ENCODE peak calls at places on chromosomes 13 and 19, in nine cellular contexts. V is stomach, W is body of pancreas, Y is sigmoid colon, C is SJCRH30, Q is pancreas, A is gastrocnemius medialis, L is tibial artery, R is astrocyte. M is an unnamed sample.

GRCh38 chr19:1992759-1993260 is 22.7 kb downstream of the BTBD2 start:
- DNase-seq in Y (peak; percentile 64), C (no peak), L (no peak), W (no peak), R (no peak), A (no peak), V (no peak), Q (no peak), M (no peak)

GRCh38 chr19:16143399-16144215 is at the start of gene HSH2D:
- DNase-seq in Y (no peak), C (no peak), W (peak; percentile 89), R (no peak), L (no peak), A (no peak), V (peak; percentile 94), Q (peak; percentile 89), M (peak; percentile 30)

GRCh38 chr19:39515551-39516191 is 732 bp downstream of the SELENOV start:
- DNase-seq in W (no peak), Y (no peak), L (no peak), A (no peak), R (no peak), Q (no peak), C (no peak), V (no peak), M (no peak)

GRCh38 chr13:112692586-112692985 is 2.7 kb downstream of the ATP11A start:
- DNase-seq in R (no peak), L (no peak), Y (no peak), V (no peak), Q (no peak), C (no peak), A (no peak), W (no peak), M (no peak)

GRCh38 chr19:3982701-3983541 is 2.3 kb downstream of the EEF2 start:
- DNase-seq in Q (peak; percentile 19), W (peak; percentile 17), R (peak; percentile 57), Y (peak; percentile 70), A (no peak), C (peak; percentile 35), L (no peak), V (no peak), M (no peak)

GRCh38 chr19:56398809-56399208 is 5.3 kb upstream of the ZNF583 start:
- DNase-seq in C (no peak), Y (no peak), R (no peak), W (no peak), A (no peak), V (no peak), L (no peak), Q (no peak), M (no peak)

GRCh38 chr19:55341191-55342043 is 1.7 kb downstream of the KMT5C start:
- DNase-seq in V (peak; percentile 77), W (peak; percentile 75), Q (peak; percentile 81), R (peak; percentile 23), A (no peak), L (peak; percentile 49), C (peak; percentile 86), Y (peak; percentile 91), M (peak; percentile 78)

GRCh38 chr13:50116430-50116973 is 101.3 kb downstream of the KCNRG start:
- DNase-seq in W (no peak), V (no peak), L (no peak), R (no peak), Q (no peak), A (no peak), C (no peak), Y (no peak), M (no peak)

GRCh38 chr19:5789886-5790572 is 934 bp downstream of the DUS3L start:
- DNase-seq in W (no peak), C (no peak), L (no peak), V (no peak), R (no peak), A (no peak), Q (no peak), Y (peak; percentile 70), M (no peak)

GRCh38 chr19:4641132-4641531 is 1.8 kb downstream of the TNFAIP8L1 start:
- DNase-seq in Q (no peak), C (no peak), A (no peak), L (no peak), R (no peak), V (no peak), W (no peak), Y (no peak), M (no peak)

GRCh38 chr19:10854350-10855089 is 6.3 kb downstream of the C19orf38 start:
- DNase-seq in C (no peak), L (no peak), W (no peak), R (no peak), Y (no peak), A (no peak), V (no peak), Q (no peak), M (no peak)

GRCh38 chr13:112486386-112487126 is 101.4 kb downstream of the TUBGCP3 start:
- DNase-seq in Q (no peak), Y (no peak), C (no peak), V (no peak), R (no peak), A (no peak), W (no peak), L (no peak), M (no peak)

GRCh38 chr13:95707442-95708389 is 30.8 kb downstream of the DNAJC3 start:
- DNase-seq in Q (no peak), L (no peak), W (no peak), C (no peak), A (no peak), R (no peak), Y (no peak), V (no peak), M (no peak)

GRCh38 chr19:52110780-52111179 is 15.2 kb upstream of the ZNF841 start:
- DNase-seq in V (no peak), Y (no peak), C (no peak), A (no peak), W (no peak), Q (no peak), R (no peak), L (no peak), M (no peak)

DNA sequence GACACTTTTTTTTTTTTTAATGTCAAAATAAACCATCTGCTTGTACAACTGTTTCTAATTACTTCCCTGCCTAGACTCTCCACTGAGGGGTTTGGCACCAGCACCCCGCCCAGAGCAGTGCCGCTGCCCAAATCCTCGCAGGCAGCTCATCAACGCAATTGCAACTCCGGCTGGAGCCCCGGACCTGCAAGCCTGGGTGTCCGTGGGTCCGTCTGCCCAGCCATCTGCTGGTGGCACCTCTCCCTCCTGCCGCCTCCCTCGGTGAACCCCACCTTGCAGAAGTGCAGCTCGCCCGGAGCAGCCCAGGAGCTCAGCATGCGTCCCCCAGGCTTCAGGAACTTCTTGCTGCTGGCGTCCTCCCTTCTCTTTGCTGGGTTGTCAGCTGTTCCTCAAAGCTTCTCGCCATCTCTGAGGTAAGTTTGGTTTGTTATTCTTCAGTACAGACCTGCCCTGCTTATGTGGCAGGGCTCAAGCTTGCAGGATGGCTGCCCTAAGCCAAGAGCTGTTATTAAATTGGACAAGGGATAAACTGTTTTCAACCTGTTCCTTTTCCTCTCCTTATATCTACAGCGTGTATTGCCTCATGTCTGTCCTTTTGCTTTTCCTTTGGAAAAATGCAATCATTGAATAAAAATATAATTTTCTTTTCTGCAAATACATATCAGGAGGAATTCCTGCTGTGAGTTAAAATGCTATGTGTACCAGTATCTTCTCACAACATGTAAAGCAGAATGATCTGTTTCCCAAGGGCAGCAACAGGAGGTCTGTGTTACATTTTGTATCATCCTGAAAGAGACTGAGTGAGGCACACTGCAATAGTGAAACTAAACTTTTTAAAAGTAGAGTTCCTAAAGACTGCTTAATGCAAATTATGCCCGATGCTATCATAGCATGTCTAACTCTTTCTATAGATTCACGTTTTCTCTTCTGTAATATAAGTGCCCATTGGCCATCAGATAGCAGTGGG is at the start of gene ITGBL1:
- DNase-seq in A (no peak), Q (no peak), Y (no peak), R (no peak), V (no peak), L (peak; percentile 32), W (no peak), C (no peak), M (no peak)
- H3K27ac ChIP-seq in A (no peak within 1 kb of the TSS), Q (no peak within 1 kb of the TSS), Y (no peak within 1 kb of the TSS), R (peak within 1 kb of the TSS; percentile 41), V (peak within 1 kb of the TSS; percentile 45), L (peak within 1 kb of the TSS; percentile 85), W (peak within 1 kb of the TSS; percentile 9), C (no peak within 1 kb of the TSS), M (peak within 1 kb of the TSS; percentile 28)

DNA sequence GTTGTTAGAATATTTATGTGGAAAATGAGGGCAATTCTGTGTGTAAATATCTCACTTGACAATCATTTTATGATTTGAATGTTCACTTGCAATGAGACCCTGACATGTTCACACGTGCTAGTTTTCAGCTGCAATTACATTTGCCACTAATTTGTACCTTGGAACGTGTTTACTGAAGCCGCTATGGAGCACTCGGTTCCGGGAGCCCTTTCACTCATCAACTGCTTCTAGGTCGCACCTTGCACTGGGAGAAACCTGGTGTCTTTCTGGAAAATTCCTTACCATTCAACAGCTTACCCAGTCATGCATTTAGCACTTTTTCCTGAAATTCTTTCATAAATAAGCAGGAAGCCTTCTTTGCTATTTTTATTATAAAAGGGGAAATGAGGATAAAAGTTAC is 229.6 kb downstream of the ZIC5 start:
- DNase-seq in W (no peak), Y (no peak), C (no peak), L (no peak), R (no peak), Q (no peak), V (no peak), A (no peak), M (no peak)
- H3K4me1 ChIP-seq in W (no peaks in the 10 kb centered on the region), Y (peaks cover 15% of the 10 kb centered on the region), C (no peaks in the 10 kb centered on the region), L (no peaks in the 10 kb centered on the region), R (no peaks in the 10 kb centered on the region), Q (no peaks in the 10 kb centered on the region), V (peaks cover 6% of the 10 kb centered on the region), A (peaks cover 4% of the 10 kb centered on the region), M (peaks cover 18% of the 10 kb centered on the region)

DNA sequence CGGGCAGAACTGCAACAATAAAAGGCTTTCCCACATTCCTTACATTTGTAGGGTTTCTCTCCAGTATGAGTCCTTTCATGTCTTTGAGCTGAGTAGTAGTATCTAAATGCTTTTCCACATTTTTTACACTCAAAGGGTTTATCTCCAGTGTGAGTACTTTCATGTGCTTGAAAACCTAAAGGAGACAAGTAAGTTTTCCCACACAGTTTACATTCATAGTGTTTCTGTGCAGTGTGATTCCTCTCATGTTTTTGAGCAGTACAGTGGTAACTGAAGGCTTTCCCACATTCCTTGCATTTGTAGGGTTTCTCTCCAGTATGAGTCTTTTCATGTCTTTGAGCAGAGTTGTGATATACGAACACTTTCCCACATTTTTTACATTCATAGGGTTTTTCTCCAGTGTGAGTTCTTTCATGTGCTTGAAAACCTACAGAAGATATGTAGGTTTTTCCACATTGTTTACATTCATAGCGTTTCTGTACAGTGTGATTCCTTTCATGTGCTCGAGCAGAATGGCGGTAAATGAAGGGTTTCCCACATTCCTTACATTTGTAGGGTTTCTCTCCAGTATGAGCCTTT is 47.0 kb downstream of the ZNF44 start:
- DNase-seq in V (no peak), A (no peak), L (no peak), C (no peak), R (no peak), Y (no peak), W (no peak), Q (no peak), M (no peak)
- H3K9me3 ChIP-seq in V (peaks cover 94% of the 10 kb centered on the region), A (peaks cover 9% of the 10 kb centered on the region), L (peaks cover 76% of the 10 kb centered on the region), C (peaks cover 25% of the 10 kb centered on the region), R (peaks cover 30% of the 10 kb centered on the region), Y (peaks cover 24% of the 10 kb centered on the region), W (peaks cover 5% of the 10 kb centered on the region), Q (peaks cover 5% of the 10 kb centered on the region), M (peaks cover 52% of the 10 kb centered on the region)

DNA sequence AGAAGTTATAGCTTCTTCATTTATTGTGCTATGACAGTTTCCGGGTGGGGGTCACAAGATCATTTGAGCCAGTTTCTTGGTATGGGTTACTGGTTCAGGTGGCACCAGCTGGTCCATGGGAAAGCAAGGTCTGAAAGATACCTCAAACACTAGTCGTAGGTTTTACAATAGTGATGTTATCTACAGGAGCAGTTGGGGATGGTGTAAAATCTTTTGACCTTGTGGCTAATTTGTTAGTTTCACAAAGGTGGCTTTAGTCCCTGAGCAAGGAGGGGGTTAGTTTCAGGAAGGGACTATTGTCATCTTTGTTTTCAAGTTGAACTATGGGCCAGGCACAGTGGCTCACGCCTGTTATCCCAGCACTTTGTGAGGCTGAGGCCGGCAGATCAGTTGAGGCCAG is 24.6 kb downstream of the CHST8 start:
- DNase-seq in W (no peak), Q (no peak), L (no peak), Y (no peak), A (no peak), V (no peak), R (no peak), C (no peak), M (no peak)
- H3K27ac ChIP-seq in W (no peak overlapping the region), Q (no peak overlapping the region), L (no peak overlapping the region), Y (no peak overlapping the region), A (no peak overlapping the region), V (no peak overlapping the region), R (no peak overlapping the region), C (no peak overlapping the region), M (no peak overlapping the region)

M was measured in heart right ventricle.